ENCODE peak calls at places on chromosomes 7 and 10, in five cellular contexts. E, Y, K, M and G are unnamed samples.

GRCh38 chr7:117347480-117347879 is 24.6 kb upstream of the WNT2 start:
- DNase-seq in E (no peak), Y (no peak), K (no peak), M (no peak), G (no peak)

GRCh38 chr10:122044713-122045112 is 55.8 kb downstream of the TACC2 start:
- DNase-seq in E (peak), Y (no peak), K (no peak), M (no peak), G (no peak)

GRCh38 chr10:24889636-24890035 is 62.8 kb downstream of the PRTFDC1 start:
- DNase-seq in E (no peak), Y (no peak), K (no peak), M (no peak), G (no peak)

GRCh38 chr10:123103944-123104343 is 31.8 kb upstream of the HMX3 start:
- DNase-seq in E (no peak), Y (peak), K (no peak), M (no peak), G (no peak)

GRCh38 chr10:90451283-90451682 is 406.6 kb downstream of the HTR7 start:
- DNase-seq in E (no peak), Y (no peak), K (no peak), M (no peak), G (no peak)

GRCh38 chr7:76089865-76090495 is 42.1 kb downstream of the MDH2 start:
- DNase-seq in E (no peak), Y (no peak), K (no peak), M (no peak), G (peak)

GRCh38 chr7:84218681-84219080 is 24.1 kb upstream of the SEMA3A start:
- DNase-seq in E (peak), Y (no peak), K (no peak), M (no peak), G (no peak)

GRCh38 chr7:47331179-47331565 is 250.7 kb downstream of the TNS3 start:
- DNase-seq in E (no peak), Y (no peak), K (no peak), M (no peak), G (no peak)

GRCh38 chr10:50310560-50311174 is 59.4 kb upstream of the ASAH2 start:
- DNase-seq in E (no peak), Y (peak), K (no peak), M (peak), G (peak)

GRCh38 chr7:121797283-121798037 is 75.5 kb upstream of the PTPRZ1 start:
- DNase-seq in E (no peak), Y (no peak), K (peak), M (no peak), G (no peak)

GRCh38 chr10:126391162-126391880 is 3.0 kb upstream of the ADAM12 start:
- DNase-seq in E (peak), Y (no peak), K (no peak), M (no peak), G (no peak)
- H4K91ac ChIP-seq in E (no peak), Y (no peak), K (no peak), M (no peak), G (no peak)

GRCh38 chr7:50283206-50283605 is 21.3 kb upstream of the IKZF1 start:
- DNase-seq in E (no peak), Y (no peak), K (no peak), M (no peak), G (peak)

GRCh38 chr7:50292165-50292757 is 12.3 kb upstream of the IKZF1 start:
- DNase-seq in E (no peak), Y (no peak), K (no peak), M (no peak), G (no peak)

GRCh38 chr7:50284296-50284695 is 20.2 kb upstream of the IKZF1 start:
- DNase-seq in E (no peak), Y (no peak), K (no peak), M (no peak), G (no peak)

GRCh38 chr7:50285259-50285658 is 19.3 kb upstream of the IKZF1 start:
- DNase-seq in E (no peak), Y (no peak), K (no peak), M (no peak), G (no peak)

DNA sequence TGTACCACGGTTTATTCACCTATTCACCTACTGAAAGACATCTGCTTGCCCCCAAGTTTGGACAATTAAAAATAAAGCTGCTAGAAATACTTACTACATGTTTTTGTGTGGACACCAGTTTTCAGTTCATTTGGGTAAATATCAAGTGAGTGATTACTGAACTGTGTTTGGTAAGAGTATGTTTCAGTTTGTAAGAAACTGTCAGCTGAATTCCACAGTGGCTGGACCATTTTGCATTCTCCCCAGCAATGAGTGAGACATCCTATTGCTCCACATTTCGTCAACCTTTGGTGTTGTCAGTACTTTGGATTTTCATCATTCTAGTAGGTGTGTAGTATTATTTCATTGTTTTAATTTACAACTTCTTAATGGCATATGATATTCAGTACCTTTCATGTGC is 17.4 kb upstream of the IKZF1 start:
- DNase-seq in E (no peak), Y (no peak), K (no peak), M (no peak), G (no peak)
- H2AFZ ChIP-seq in E (no peak), Y (no peak), K (no peak), M (no peak), G (no peak)

DNA sequence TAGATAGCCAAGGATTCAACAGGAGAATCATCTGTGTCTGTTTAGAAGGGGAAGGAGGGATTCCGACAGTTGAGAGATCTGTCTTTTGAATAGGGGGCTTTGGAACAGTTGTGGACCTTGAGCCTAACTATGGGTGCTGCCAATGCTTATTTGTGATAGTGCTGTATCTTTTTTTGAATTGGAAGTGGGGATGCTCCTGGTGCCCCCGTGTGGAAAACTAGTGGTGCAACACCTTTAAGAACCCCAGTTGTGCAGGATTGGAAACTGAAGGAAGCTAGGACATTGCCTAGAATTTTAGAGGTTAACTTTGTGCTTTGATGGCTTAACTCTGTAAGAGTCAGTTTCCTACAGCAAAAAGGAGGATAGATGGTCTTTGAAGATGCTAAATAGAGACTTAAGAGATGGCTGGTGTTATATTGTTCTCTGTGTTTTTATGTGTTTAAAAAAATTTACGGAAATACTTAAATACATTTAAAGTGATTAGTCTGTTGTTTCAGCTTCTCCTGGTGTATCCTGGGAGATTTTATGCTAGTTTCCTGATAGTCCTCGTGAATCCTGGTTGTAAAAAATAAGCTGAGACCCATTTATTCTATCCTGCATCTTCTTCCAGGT is 69.3 kb downstream of the AP3M1 start:
- DNase-seq in E (peak), Y (peak), K (peak), M (no peak), G (peak)
- H2BK120ac ChIP-seq in E (no peak), Y (no peak), K (no peak), M (no peak), G (no peak)

GRCh38 chr7:139230774-139231512 is at the start of gene UBN2:
- DNase-seq in E (peak), Y (peak), K (peak), M (peak), G (peak)
- H4K91ac ChIP-seq in E (peak), Y (no peak), K (no peak), M (peak), G (peak)

DNA sequence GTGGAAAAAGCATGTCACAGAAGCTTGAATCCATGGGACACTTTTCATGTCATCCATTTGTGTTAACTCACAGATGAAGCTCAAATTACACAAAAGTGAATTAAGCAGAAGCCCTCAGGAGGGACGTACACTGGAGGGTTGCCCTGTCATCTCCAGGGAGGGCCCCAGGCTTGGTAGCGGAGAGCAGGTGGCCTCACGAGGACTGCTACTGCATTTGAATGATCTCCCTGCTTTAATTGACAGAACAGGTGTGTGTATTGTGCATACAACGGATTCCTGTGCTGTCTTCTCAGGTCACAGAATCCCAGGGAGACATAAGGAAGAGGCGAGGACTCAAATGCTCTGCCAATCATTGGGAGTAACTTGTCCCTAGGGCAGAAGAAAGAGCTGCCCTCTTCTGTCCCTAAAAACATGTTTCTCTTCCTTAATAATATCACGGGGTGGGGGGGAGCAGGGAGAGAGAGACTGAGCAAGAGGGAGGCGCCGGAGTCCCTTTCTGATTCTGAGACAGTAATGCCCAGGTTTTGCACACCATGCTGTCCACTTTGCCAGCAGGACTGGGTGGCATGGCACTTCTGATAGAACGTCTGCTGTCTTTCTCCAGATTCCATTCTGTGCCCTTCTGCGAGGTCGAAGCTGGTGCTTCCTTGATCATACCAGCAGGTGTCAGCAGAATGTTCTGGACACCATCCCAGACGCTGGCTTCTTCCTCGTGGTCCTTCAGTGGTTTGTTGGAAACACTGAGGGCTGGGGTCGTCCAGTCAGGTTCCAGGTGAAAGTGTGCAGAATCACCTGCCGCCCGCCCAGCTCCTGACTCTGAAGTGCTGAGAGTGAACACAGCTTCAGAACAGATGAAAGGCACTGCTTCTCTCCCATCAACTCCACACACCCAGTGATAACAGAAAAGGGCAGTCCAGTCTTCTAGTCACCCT is 26.1 kb upstream of the RASGEF1A start:
- DNase-seq in E (peak), Y (peak), K (peak), M (no peak), G (peak)
- H2AFZ ChIP-seq in E (peak), Y (no peak), K (no peak), M (no peak), G (no peak)

DNA sequence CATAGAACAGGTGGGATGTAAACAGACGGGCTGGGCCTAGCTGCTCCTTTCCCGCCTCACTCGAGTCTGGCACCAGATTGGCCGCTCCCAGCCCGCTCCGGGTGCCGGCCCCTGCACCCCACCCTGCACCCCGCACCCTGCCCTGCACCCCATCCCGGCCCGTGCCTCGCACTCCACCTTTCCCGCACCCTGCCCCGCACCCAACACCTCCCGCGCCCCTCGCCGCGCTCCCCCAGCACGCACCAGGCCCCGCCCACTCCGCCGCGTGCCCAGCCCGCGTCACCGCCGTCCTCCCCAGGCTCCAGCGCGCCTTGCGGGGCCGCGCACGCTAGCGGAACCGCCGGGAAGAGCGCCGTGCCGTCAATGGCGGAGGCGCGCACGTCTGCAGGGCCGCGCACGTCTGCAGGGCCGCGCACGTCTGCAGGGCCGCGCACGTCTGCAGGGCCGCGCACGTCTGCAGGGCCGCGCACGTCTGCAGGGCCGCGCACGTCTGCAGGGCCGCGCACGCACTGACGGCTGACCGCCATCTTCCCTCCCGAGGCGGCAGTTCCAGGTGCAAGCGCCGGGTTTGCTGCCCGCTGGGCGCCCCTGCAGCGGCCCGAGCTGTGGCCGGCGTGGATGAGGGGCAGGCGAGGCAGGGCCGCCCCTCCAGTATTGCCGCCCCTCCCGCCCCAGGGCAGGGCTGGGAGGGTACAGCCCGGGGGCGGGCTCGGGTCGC is at the start of gene UBE3C:
- DNase-seq in E (peak), Y (peak), K (peak), M (peak), G (peak)
- H2BK120ac ChIP-seq in E (peak), Y (peak), K (no peak), M (no peak), G (peak)